ENCODE peak calls at places on chromosome 20, in seven cellular contexts. C, I, B, A, S, T and M are unnamed samples. For H3K4me1, the result is how much of the 10 kb centered on the place peaks cover.

GRCh38 chr20:61458146-61458746 is 206.2 kb downstream of the CDH4 start:
- DNase-seq in C (no peak), I (no peak), B (no peak), A (no peak), S (no peak), T (no peak), M (no peak)

GRCh38 chr20:1894951-1895673 is at the start of gene SIRPA:
- DNase-seq in C (peak), I (peak), B (no peak), A (peak), S (peak), T (peak), M (peak)

GRCh38 chr20:16801919-16802651 is 53.9 kb downstream of the OTOR start:
- DNase-seq in C (peak), I (peak), B (peak), A (peak), S (peak), T (peak), M (peak)

GRCh38 chr20:36298795-36299339 is 7.3 kb upstream of the DLGAP4 start:
- DNase-seq in C (no peak), I (no peak), B (no peak), A (no peak), S (peak), T (no peak), M (no peak)

GRCh38 chr20:22490287-22491187 is 93.8 kb downstream of the FOXA2 start:
- DNase-seq in C (peak), I (no peak), B (no peak), A (peak), S (peak), T (no peak), M (peak)

GRCh38 chr20:24836900-24837299 is 112.2 kb upstream of the CST7 start:
- DNase-seq in C (no peak), I (no peak), B (no peak), A (no peak), S (no peak), T (no peak), M (no peak)

GRCh38 chr20:49916146-49917002 is 1.0 kb upstream of the SPATA2 start:
- DNase-seq in C (peak), I (no peak), B (no peak), A (peak), S (peak), T (peak), M (no peak)

GRCh38 chr20:8073024-8073832 is 53.7 kb upstream of the TMX4 start:
- DNase-seq in C (peak), I (no peak), B (no peak), A (no peak), S (no peak), T (no peak), M (no peak)

GRCh38 chr20:46894971-46895905 is 595 bp downstream of the EYA2 start:
- DNase-seq in C (no peak), I (no peak), B (no peak), A (peak), S (no peak), T (no peak), M (no peak)

GRCh38 chr20:21265457-21266190 is 37.5 kb upstream of the XRN2 start:
- DNase-seq in C (no peak), I (no peak), B (no peak), A (no peak), S (no peak), T (no peak), M (no peak)

GRCh38 chr20:61430228-61430624 is 178.2 kb downstream of the CDH4 start:
- DNase-seq in C (no peak), I (no peak), B (no peak), A (no peak), S (no peak), T (no peak), M (no peak)

GRCh38 chr20:46631212-46631869 is 19.9 kb downstream of the SLC13A3 start:
- DNase-seq in C (peak), I (no peak), B (no peak), A (no peak), S (no peak), T (no peak), M (peak)

GRCh38 chr20:61437280-61438206 is 185.5 kb downstream of the CDH4 start:
- DNase-seq in C (no peak), I (no peak), B (no peak), A (no peak), S (no peak), T (no peak), M (no peak)

GRCh38 chr20:431012-431904 is 23.2 kb downstream of the RBCK1 start:
- DNase-seq in C (peak), I (no peak), B (no peak), A (peak), S (no peak), T (peak), M (no peak)

GRCh38 chr20:25484224-25484846 is 76.9 kb downstream of the GINS1 start:
- DNase-seq in C (no peak), I (no peak), B (no peak), A (no peak), S (no peak), T (no peak), M (no peak)

DNA sequence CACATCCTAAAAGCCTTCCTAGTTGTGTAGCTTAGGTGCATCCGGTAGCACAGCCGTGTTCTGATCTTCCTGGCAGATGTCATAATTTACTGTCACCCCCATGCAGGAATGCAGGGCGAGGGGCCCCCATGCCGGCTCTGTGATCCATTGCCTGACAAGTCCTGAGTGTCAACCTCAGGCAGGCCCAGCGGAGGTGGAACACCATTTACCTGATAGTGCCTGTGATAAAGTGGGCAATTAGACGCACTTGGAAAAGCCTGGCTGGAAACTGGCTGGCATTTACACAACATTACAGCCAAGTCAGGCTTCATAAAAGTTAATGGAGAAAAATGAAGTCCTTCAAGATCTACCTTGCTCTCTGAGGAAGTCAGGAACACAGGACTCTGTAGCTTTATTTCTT is 521.4 kb upstream of the JAG1 start:
- DNase-seq in C (no peak), I (no peak), B (no peak), A (peak), S (no peak), T (no peak), M (peak)
- TF ChIP-seq EP300 in C (no peak), I (no peak), B (no peak), A (no peak), S (no peak), T (no peak), M (no peak)

DNA sequence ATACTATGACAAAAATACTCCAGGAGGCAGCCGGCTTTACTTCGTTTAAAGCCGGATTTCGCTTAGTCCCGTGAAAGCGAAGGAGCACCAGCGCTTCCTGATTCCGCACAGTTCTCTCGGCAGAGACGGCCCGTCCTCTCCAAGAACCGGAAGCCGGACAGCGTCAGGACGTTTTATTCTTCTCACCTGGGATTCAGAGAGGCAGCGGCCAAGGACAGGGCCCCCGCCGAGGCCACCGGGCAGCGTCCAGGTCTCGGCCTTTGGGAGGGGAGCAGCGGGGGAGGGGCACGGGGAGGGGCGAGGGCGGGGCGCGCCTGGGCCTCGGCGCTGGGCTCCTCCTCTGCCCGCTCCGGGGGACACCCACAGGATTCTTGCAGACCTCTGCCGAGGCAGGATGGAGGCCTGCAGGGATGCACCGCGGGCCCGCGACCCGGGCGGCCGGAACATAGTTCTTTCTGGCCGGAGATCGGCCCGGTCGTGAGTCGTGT is 2.8 kb upstream of the DIDO1 start:
- DNase-seq in C (no peak), I (peak), B (no peak), A (peak), S (peak), T (peak), M (peak)
- H3K4me1 ChIP-seq in C (under half), I (under half), B (under half), A (under half), S (under half), T (under half), M (under half)

DNA sequence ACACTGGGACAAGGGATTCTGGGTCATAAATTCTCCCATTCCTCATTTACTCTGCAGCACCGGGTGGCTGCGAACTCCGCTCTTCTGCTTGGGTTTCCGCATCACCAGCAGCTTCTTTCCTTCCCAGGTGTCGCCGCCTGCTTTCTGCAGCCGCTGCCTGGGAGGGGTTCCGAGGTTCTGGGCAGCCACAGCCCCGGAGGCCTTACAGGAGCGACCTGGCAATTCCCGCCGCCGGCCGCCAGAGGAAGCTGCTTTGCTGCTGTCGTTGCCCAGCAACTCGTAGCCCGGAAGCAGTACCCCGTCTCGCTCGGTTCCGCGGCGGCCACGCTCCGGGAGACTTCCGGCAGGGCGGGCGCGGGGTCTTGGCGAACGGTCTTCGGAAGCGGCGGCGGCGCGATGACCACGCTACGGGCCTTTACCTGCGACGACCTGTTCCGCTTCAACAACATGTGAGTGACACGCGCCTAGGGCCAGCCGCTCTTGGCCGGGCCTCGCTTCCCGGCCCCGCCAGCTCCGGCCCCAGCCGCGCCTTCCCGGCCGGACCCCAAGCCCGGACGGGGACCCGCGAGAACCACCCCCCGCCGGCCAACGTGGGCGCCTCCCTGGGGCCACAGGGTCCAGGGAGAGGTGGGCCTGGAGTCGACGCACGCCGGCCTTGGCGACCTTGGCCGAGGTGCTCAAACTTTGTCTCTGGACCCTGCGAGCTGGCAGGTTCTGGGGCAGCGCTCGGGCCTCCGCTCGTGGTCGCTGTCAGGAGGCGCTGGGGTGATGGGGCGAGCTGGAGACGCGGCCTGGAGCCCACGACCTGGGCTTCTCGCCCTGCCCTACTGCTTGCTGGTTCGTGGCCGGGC is at the start of gene NAA20:
- DNase-seq in C (peak), I (peak), B (peak), A (peak), S (peak), T (peak), M (peak)
- TF ChIP-seq EP300 in C (no peak), I (no peak), B (no peak), A (no peak), S (no peak), T (no peak), M (no peak)

GRCh38 chr20:32191422-32191821 is 16.1 kb downstream of the PLAGL2 start:
- DNase-seq in C (no peak), I (no peak), B (no peak), A (no peak), S (no peak), T (no peak), M (no peak)

GRCh38 chr20:32190608-32191415 is 16.7 kb downstream of the PLAGL2 start:
- DNase-seq in C (no peak), I (no peak), B (no peak), A (no peak), S (no peak), T (no peak), M (no peak)

GRCh38 chr20:32189691-32190607 is 17.6 kb downstream of the PLAGL2 start:
- DNase-seq in C (no peak), I (peak), B (no peak), A (peak), S (peak), T (no peak), M (peak)

GRCh38 chr20:32188376-32189122 is 19.0 kb downstream of the PLAGL2 start:
- DNase-seq in C (no peak), I (no peak), B (no peak), A (no peak), S (no peak), T (no peak), M (no peak)

DNA sequence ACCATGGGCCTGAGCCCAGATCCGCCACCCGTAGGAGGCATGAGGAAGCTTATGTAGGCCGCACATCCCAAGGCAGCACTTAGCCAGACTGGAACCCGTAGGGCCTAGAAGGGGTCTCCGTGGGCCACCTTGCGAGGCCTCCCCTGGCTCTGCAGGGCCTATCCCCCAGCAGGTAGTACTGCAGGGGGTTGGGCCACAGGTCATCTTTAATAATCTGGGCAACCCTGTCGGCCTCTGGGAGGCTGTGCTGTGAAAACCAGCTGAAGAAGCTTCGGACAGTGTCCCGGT is 18.5 kb downstream of the PLAGL2 start:
- DNase-seq in C (no peak), I (no peak), B (no peak), A (no peak), S (no peak), T (no peak), M (no peak)
- H3K4me1 ChIP-seq in C (under half), I (under half), B (under half), A (under half), S (under half), T (under half), M (under half)

DNA sequence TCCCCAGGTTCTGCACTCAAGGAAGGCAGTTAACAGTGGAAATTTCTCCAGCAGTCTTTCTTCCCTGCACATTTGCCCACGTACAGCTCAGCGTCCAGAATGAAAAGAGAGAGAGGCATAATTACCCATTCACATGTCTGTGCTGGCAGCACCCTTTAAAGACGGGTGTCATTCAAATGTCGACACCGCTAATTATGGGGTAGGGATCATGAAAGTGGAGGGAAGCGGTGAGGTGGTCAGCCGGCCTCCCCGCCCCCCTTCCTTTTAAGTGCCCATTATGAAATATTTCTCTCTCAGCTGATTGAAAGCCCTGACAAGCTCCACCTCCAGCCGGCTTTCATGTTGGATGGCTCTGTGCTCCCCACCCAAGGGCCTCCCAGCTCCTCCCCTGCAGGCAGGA is 246.1 kb downstream of the BMP7 start:
- DNase-seq in C (no peak), I (no peak), B (no peak), A (no peak), S (no peak), T (no peak), M (no peak)
- TF ChIP-seq EP300 in C (no peak), I (no peak), B (no peak), A (no peak), S (no peak), T (no peak), M (no peak)

GRCh38 chr20:64080813-64081619 is 1.1 kb downstream of the OPRL1 start:
- DNase-seq in C (no peak), I (peak), B (no peak), A (no peak), S (no peak), T (no peak), M (peak)
- H3K4me1 ChIP-seq in C (under half), I (under half), B (under half), A (under half), S (under half), T (under half), M (under half)

DNA sequence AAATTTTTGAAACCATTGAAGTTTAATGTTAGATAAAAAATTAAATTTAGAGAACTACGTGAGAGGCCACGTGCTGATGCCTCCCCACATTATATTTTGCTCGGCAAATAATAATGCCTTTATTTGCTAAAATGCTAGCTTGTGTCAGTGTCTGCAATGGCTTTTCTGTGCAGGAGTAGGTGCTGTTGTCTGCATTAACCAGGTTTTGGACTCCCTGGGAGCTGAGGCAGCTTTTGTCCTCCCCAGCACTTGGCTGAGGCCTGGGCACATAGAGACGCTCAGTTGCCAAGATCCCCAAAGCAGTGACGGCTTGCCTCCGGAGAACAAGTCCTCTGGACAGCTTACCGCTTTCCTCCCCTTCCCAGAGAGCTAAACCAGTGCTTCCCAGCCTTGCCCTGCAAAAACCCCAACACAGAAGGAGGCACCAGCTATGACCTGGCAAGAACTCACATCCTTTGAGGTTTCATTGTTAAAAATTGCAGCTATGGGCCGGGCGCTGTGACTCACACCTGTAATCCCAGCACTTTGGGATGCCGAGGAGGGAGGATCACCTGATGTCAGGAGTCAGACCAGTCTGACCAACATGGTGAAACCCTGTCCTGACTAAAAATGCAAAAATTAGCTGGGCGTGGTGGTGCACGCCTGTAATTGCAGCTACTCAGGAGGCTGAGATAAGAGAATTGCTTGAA is 59.9 kb downstream of the KAT14 start:
- DNase-seq in C (no peak), I (no peak), B (no peak), A (no peak), S (no peak), T (no peak), M (no peak)
- TF ChIP-seq EP300 in C (no peak), I (no peak), B (no peak), A (no peak), S (no peak), T (no peak), M (no peak)

GRCh38 chr20:48818031-48818370 is 9.8 kb downstream of the PREX1 start:
- DNase-seq in C (no peak), I (no peak), B (no peak), A (no peak), S (no peak), T (no peak), M (no peak)
- H3K4me1 ChIP-seq in C (under half), I (under half), B (half or more), A (under half), S (under half), T (under half), M (half or more)

GRCh38 chr20:55348201-55348600 is 657.1 kb downstream of the CBLN4 start:
- DNase-seq in C (no peak), I (no peak), B (no peak), A (no peak), S (no peak), T (no peak), M (no peak)
- TF ChIP-seq EP300 in C (no peak), I (no peak), B (no peak), A (no peak), S (no peak), T (no peak), M (no peak)